ENCODE peak calls at places on chromosomes 11 and 22, in four cellular contexts. J, M, P and Y are unnamed samples.
A peak's percentile ranks its signal among the peaks of the same experiment; 100 is the strongest.

GRCh38 chr22:36377022-36377631 is 10.6 kb downstream of the MYH9 start:
- DNase-seq in P (no peak), M (no peak), J (no peak), Y (peak; percentile 79)

GRCh38 chr11:11279956-11280689 is 72.9 kb downstream of the CSNK2A3 start:
- DNase-seq in P (no peak), J (peak; percentile 53), M (no peak), Y (no peak)

GRCh38 chr11:23403210-23404185 is 543.2 kb upstream of the CCDC179 start:
- DNase-seq in P (no peak), J (no peak), M (no peak), Y (no peak)

GRCh38 chr22:27416553-27417427 is 384.8 kb downstream of the MN1 start:
- DNase-seq in P (no peak), M (peak; percentile 92), J (peak; percentile 96), Y (no peak)

GRCh38 chr11:61891331-61892084 is at the start of gene FADS3:
- DNase-seq in P (peak; percentile 90), J (peak; percentile 88), M (peak; percentile 12), Y (peak; percentile 59)

GRCh38 chr11:121740902-121741301 is 288.1 kb upstream of the SORL1-AS1 start:
- DNase-seq in M (no peak), P (no peak), J (no peak), Y (no peak)

GRCh38 chr11:7690648-7691047 is 15.6 kb downstream of the OVCH2 start:
- DNase-seq in J (no peak), M (no peak), P (no peak), Y (no peak)

GRCh38 chr11:64092119-64092760 is 56.5 kb downstream of the FLRT1 start:
- DNase-seq in P (no peak), J (no peak), M (no peak), Y (no peak)

GRCh38 chr11:89625171-89625570 is 84.9 kb upstream of the TRIM77 start:
- DNase-seq in M (no peak), J (no peak), P (no peak), Y (no peak)

GRCh38 chr22:21631025-21631424 is 1.2 kb upstream of the YDJC start:
- DNase-seq in J (no peak), M (no peak), P (no peak), Y (no peak)

GRCh38 chr11:35629914-35630313 is 11.7 kb downstream of the FJX1 start:
- DNase-seq in J (peak; percentile 96), P (no peak), M (peak; percentile 100), Y (no peak)

GRCh38 chr11:92739020-92739419 is 230.4 kb upstream of the MTNR1B start:
- DNase-seq in M (no peak), J (peak; percentile 52), P (no peak), Y (no peak)

GRCh38 chr22:39229688-39230260 is 15.0 kb downstream of the PDGFB start:
- DNase-seq in P (no peak), M (no peak), J (no peak), Y (no peak)

GRCh38 chr22:37331811-37332536 is 49.7 kb downstream of the CYTH4 start:
- DNase-seq in P (no peak), M (no peak), J (no peak), Y (no peak)

GRCh38 chr11:9566561-9567063 is 6.9 kb upstream of the WEE1 start:
- DNase-seq in P (no peak), J (peak; percentile 72), M (no peak), Y (no peak)

GRCh38 chr22:18048441-18048898 is 24.1 kb upstream of the MICAL3 start:
- DNase-seq in M (no peak), P (no peak), J (no peak), Y (no peak)

GRCh38 chr11:120063686-120064340 is 74.1 kb downstream of the TRIM29 start:
- DNase-seq in M (no peak), J (no peak), P (no peak), Y (no peak)

GRCh38 chr11:130897262-130898182 is 18.8 kb downstream of the SNX19 start:
- DNase-seq in M (peak; percentile 62), P (no peak), J (peak; percentile 96), Y (no peak)

GRCh38 chr11:47152953-47153950 is 23.4 kb downstream of the ARFGAP2 start:
- DNase-seq in J (peak; percentile 89), M (peak; percentile 55), P (peak; percentile 87), Y (peak; percentile 33)

GRCh38 chr22:48227341-48228018 is 1465.0 kb downstream of the TBC1D22A start:
- DNase-seq in M (no peak), J (no peak), P (no peak), Y (no peak)

GRCh38 chr11:14386895-14387480 is 28.0 kb upstream of the RRAS2 start:
- DNase-seq in P (peak; percentile 48), J (peak; percentile 82), M (no peak), Y (no peak)

GRCh38 chr11:103537904-103538502 is 428.8 kb downstream of the DYNC2H1 start:
- DNase-seq in M (no peak), J (peak; percentile 49), P (no peak), Y (no peak)

GRCh38 chr11:118152020-118152551 is 537 bp downstream of the SCN4B start:
- DNase-seq in M (no peak), P (no peak), J (peak; percentile 29), Y (no peak)

GRCh38 chr22:17120281-17120680 is 879 bp downstream of the TMEM121B start:
- DNase-seq in P (peak; percentile 95), M (no peak), J (peak; percentile 87), Y (peak; percentile 68)

GRCh38 chr11:96235725-96236124 is 107.3 kb downstream of the MAML2 start:
- DNase-seq in M (no peak), P (no peak), J (no peak), Y (no peak)

GRCh38 chr11:109629734-109630133 is 207.7 kb downstream of the C11orf87 start:
- DNase-seq in M (no peak), J (no peak), P (no peak), Y (no peak)

GRCh38 chr22:23709107-23709506 is 18.3 kb downstream of the RGL4 start:
- DNase-seq in M (no peak), P (no peak), J (peak; percentile 35), Y (no peak)

GRCh38 chr11:106420048-106420665 is 342.7 kb downstream of the AASDHPPT start:
- DNase-seq in M (no peak), J (no peak), P (no peak), Y (no peak)

GRCh38 chr11:90148900-90149299 is 14.4 kb downstream of the NAALAD2 start:
- DNase-seq in P (no peak), J (no peak), M (no peak), Y (no peak)

GRCh38 chr22:32520612-32521011 is 46.0 kb downstream of the FBXO7 start:
- DNase-seq in M (no peak), J (no peak), P (no peak), Y (no peak)

GRCh38 chr11:104968856-104969776 is 742 bp upstream of the CASP4 start:
- DNase-seq in J (no peak), P (peak; percentile 3), M (peak; percentile 11), Y (no peak)

GRCh38 chr11:29231991-29232390 is 784.8 kb downstream of the KCNA4 start:
- DNase-seq in P (no peak), J (peak; percentile 28), M (no peak), Y (no peak)

GRCh38 chr11:35347173-35347878 is 72.0 kb downstream of the SLC1A2 start:
- DNase-seq in M (no peak), J (no peak), P (no peak), Y (no peak)